ENCODE peak calls at places on chromosomes 2 and 18, in eight cellular contexts. One of them, this sample, is unnamed.

GRCh38 chr18:70553245-70553960 is 264.6 kb downstream of the SOCS6 start:
- DNase-seq in B cell: no peak
- DNase-seq in activated CD8-positive, alpha-beta memory T cell treated with anti-CD3 and anti-CD28 coated beads, Interleukin-2, amount 50 U/mL, for 4 hours: no peak
- DNase-seq in stimulated activated CD4-positive, alpha-beta T cell treated with anti-CD3 and anti-CD28 coated beads, Interleukin-15, amount 100 ng/mL, for 24 hours: no peak
- DNase-seq in Caco-2: no peak
- DNase-seq in stimulated activated CD8-positive, alpha-beta memory T cell treated with anti-CD3 and anti-CD28 coated beads, Interleukin-15, amount 100 ng/mL, for 1 hour: no peak
- DNase-seq in D721Med: no peak
- DNase-seq in HepG2: no peak
- DNase-seq in this sample: no peak

GRCh38 chr2:2782007-2782406 is 450.9 kb upstream of the MYT1L start:
- DNase-seq in stimulated activated CD4-positive, alpha-beta T cell treated with anti-CD3 and anti-CD28 coated beads, Interleukin-15, amount 100 ng/mL, for 24 hours: no peak
- DNase-seq in stimulated activated CD8-positive, alpha-beta memory T cell treated with anti-CD3 and anti-CD28 coated beads, Interleukin-15, amount 100 ng/mL, for 1 hour: no peak
- DNase-seq in Caco-2: no peak
- DNase-seq in HepG2: no peak
- DNase-seq in activated CD8-positive, alpha-beta memory T cell treated with anti-CD3 and anti-CD28 coated beads, Interleukin-2, amount 50 U/mL, for 4 hours: no peak
- DNase-seq in B cell: no peak
- DNase-seq in D721Med: no peak
- DNase-seq in this sample: no peak

GRCh38 chr2:199310654-199311275 is 147.0 kb downstream of the SATB2 start:
- DNase-seq in HepG2: no peak
- DNase-seq in stimulated activated CD8-positive, alpha-beta memory T cell treated with anti-CD3 and anti-CD28 coated beads, Interleukin-15, amount 100 ng/mL, for 1 hour: no peak
- DNase-seq in stimulated activated CD4-positive, alpha-beta T cell treated with anti-CD3 and anti-CD28 coated beads, Interleukin-15, amount 100 ng/mL, for 24 hours: no peak
- DNase-seq in Caco-2: no peak
- DNase-seq in B cell: no peak
- DNase-seq in activated CD8-positive, alpha-beta memory T cell treated with anti-CD3 and anti-CD28 coated beads, Interleukin-2, amount 50 U/mL, for 4 hours: no peak
- DNase-seq in D721Med: no peak
- DNase-seq in this sample: no peak

GRCh38 chr2:170073288-170073687 is 104.7 kb upstream of the MYO3B start:
- DNase-seq in stimulated activated CD8-positive, alpha-beta memory T cell treated with anti-CD3 and anti-CD28 coated beads, Interleukin-15, amount 100 ng/mL, for 1 hour: no peak
- DNase-seq in Caco-2: no peak
- DNase-seq in HepG2: no peak
- DNase-seq in D721Med: no peak
- DNase-seq in activated CD8-positive, alpha-beta memory T cell treated with anti-CD3 and anti-CD28 coated beads, Interleukin-2, amount 50 U/mL, for 4 hours: no peak
- DNase-seq in stimulated activated CD4-positive, alpha-beta T cell treated with anti-CD3 and anti-CD28 coated beads, Interleukin-15, amount 100 ng/mL, for 24 hours: no peak
- DNase-seq in B cell: no peak
- DNase-seq in this sample: peak

GRCh38 chr2:237359894-237360780 is 53.8 kb downstream of the COL6A3 start:
- DNase-seq in Caco-2: no peak
- DNase-seq in B cell: no peak
- DNase-seq in stimulated activated CD4-positive, alpha-beta T cell treated with anti-CD3 and anti-CD28 coated beads, Interleukin-15, amount 100 ng/mL, for 24 hours: no peak
- DNase-seq in stimulated activated CD8-positive, alpha-beta memory T cell treated with anti-CD3 and anti-CD28 coated beads, Interleukin-15, amount 100 ng/mL, for 1 hour: no peak
- DNase-seq in HepG2: no peak
- DNase-seq in D721Med: no peak
- DNase-seq in activated CD8-positive, alpha-beta memory T cell treated with anti-CD3 and anti-CD28 coated beads, Interleukin-2, amount 50 U/mL, for 4 hours: no peak
- DNase-seq in this sample: no peak

GRCh38 chr2:68730828-68731227 is 3.8 kb upstream of the ARHGAP25 start:
- DNase-seq in stimulated activated CD8-positive, alpha-beta memory T cell treated with anti-CD3 and anti-CD28 coated beads, Interleukin-15, amount 100 ng/mL, for 1 hour: no peak
- DNase-seq in D721Med: no peak
- DNase-seq in B cell: no peak
- DNase-seq in Caco-2: no peak
- DNase-seq in HepG2: no peak
- DNase-seq in stimulated activated CD4-positive, alpha-beta T cell treated with anti-CD3 and anti-CD28 coated beads, Interleukin-15, amount 100 ng/mL, for 24 hours: no peak
- DNase-seq in activated CD8-positive, alpha-beta memory T cell treated with anti-CD3 and anti-CD28 coated beads, Interleukin-2, amount 50 U/mL, for 4 hours: no peak
- DNase-seq in this sample: no peak

GRCh38 chr2:58891828-58892366 is 650.8 kb upstream of the FANCL start:
- DNase-seq in activated CD8-positive, alpha-beta memory T cell treated with anti-CD3 and anti-CD28 coated beads, Interleukin-2, amount 50 U/mL, for 4 hours: no peak
- DNase-seq in B cell: no peak
- DNase-seq in Caco-2: no peak
- DNase-seq in D721Med: no peak
- DNase-seq in stimulated activated CD8-positive, alpha-beta memory T cell treated with anti-CD3 and anti-CD28 coated beads, Interleukin-15, amount 100 ng/mL, for 1 hour: no peak
- DNase-seq in HepG2: peak
- DNase-seq in stimulated activated CD4-positive, alpha-beta T cell treated with anti-CD3 and anti-CD28 coated beads, Interleukin-15, amount 100 ng/mL, for 24 hours: no peak
- DNase-seq in this sample: no peak

GRCh38 chr2:44776924-44777480 is 164.5 kb upstream of the SIX3 start:
- DNase-seq in activated CD8-positive, alpha-beta memory T cell treated with anti-CD3 and anti-CD28 coated beads, Interleukin-2, amount 50 U/mL, for 4 hours: no peak
- DNase-seq in B cell: no peak
- DNase-seq in stimulated activated CD8-positive, alpha-beta memory T cell treated with anti-CD3 and anti-CD28 coated beads, Interleukin-15, amount 100 ng/mL, for 1 hour: no peak
- DNase-seq in HepG2: no peak
- DNase-seq in stimulated activated CD4-positive, alpha-beta T cell treated with anti-CD3 and anti-CD28 coated beads, Interleukin-15, amount 100 ng/mL, for 24 hours: no peak
- DNase-seq in D721Med: no peak
- DNase-seq in Caco-2: no peak
- DNase-seq in this sample: no peak

GRCh38 chr18:65968605-65969004 is 217.8 kb downstream of the CDH7 start:
- DNase-seq in HepG2: no peak
- DNase-seq in stimulated activated CD8-positive, alpha-beta memory T cell treated with anti-CD3 and anti-CD28 coated beads, Interleukin-15, amount 100 ng/mL, for 1 hour: no peak
- DNase-seq in D721Med: no peak
- DNase-seq in Caco-2: no peak
- DNase-seq in B cell: no peak
- DNase-seq in activated CD8-positive, alpha-beta memory T cell treated with anti-CD3 and anti-CD28 coated beads, Interleukin-2, amount 50 U/mL, for 4 hours: no peak
- DNase-seq in stimulated activated CD4-positive, alpha-beta T cell treated with anti-CD3 and anti-CD28 coated beads, Interleukin-15, amount 100 ng/mL, for 24 hours: no peak
- DNase-seq in this sample: no peak